ENCODE peak calls at places on chromosomes 16 and 17, in ten cellular contexts. One of them, this sample, is unnamed.

GRCh38 chr16:57998992-57999365 is 1.5 kb downstream of the ZNF319 start:
- DNase-seq in mesendoderm: no peak
- DNase-seq in naive thymus-derived CD4-positive, alpha-beta T cell: no peak
- DNase-seq in A549: no peak
- DNase-seq in GM06990: no peak
- DNase-seq in neuronal stem cell: no peak
- DNase-seq in choroid plexus epithelial cell: no peak
- DNase-seq in tibial artery: no peak
- DNase-seq in psoas muscle: no peak
- DNase-seq in brain microvascular endothelial cell: no peak
- DNase-seq in this sample: no peak

GRCh38 chr17:19384723-19385391 is 2.1 kb downstream of the MFAP4 start:
- DNase-seq in mesendoderm: peak; percentile 53
- DNase-seq in naive thymus-derived CD4-positive, alpha-beta T cell: no peak
- DNase-seq in A549: no peak
- DNase-seq in GM06990: no peak
- DNase-seq in neuronal stem cell: no peak
- DNase-seq in choroid plexus epithelial cell: peak; percentile 96
- DNase-seq in tibial artery: peak; percentile 94
- DNase-seq in psoas muscle: peak; percentile 93
- DNase-seq in brain microvascular endothelial cell: no peak
- DNase-seq in this sample: peak; percentile 77

GRCh38 chr16:77306050-77306616 is 106.9 kb downstream of the SYCE1L start:
- DNase-seq in mesendoderm: no peak
- DNase-seq in naive thymus-derived CD4-positive, alpha-beta T cell: no peak
- DNase-seq in A549: no peak
- DNase-seq in GM06990: no peak
- DNase-seq in neuronal stem cell: no peak
- DNase-seq in choroid plexus epithelial cell: no peak
- DNase-seq in tibial artery: no peak
- DNase-seq in psoas muscle: no peak
- DNase-seq in brain microvascular endothelial cell: no peak
- DNase-seq in this sample: no peak

GRCh38 chr16:66131156-66131807 is 235.2 kb upstream of the CDH5 start:
- DNase-seq in mesendoderm: no peak
- DNase-seq in naive thymus-derived CD4-positive, alpha-beta T cell: no peak
- DNase-seq in A549: no peak
- DNase-seq in GM06990: no peak
- DNase-seq in neuronal stem cell: no peak
- DNase-seq in choroid plexus epithelial cell: peak; percentile 67
- DNase-seq in tibial artery: no peak
- DNase-seq in psoas muscle: no peak
- DNase-seq in brain microvascular endothelial cell: peak; percentile 24
- DNase-seq in this sample: no peak

GRCh38 chr16:85422374-85423185 is 190.5 kb upstream of the GSE1 start:
- DNase-seq in mesendoderm: no peak
- DNase-seq in naive thymus-derived CD4-positive, alpha-beta T cell: no peak
- DNase-seq in A549: peak; percentile 65
- DNase-seq in GM06990: no peak
- DNase-seq in neuronal stem cell: no peak
- DNase-seq in choroid plexus epithelial cell: peak; percentile 36
- DNase-seq in tibial artery: peak; percentile 17
- DNase-seq in psoas muscle: peak; percentile 48
- DNase-seq in brain microvascular endothelial cell: no peak
- DNase-seq in this sample: peak; percentile 86

GRCh38 chr16:86085161-86085611 is 186.2 kb downstream of the IRF8 start:
- DNase-seq in mesendoderm: no peak
- DNase-seq in naive thymus-derived CD4-positive, alpha-beta T cell: no peak
- DNase-seq in A549: no peak
- DNase-seq in GM06990: no peak
- DNase-seq in neuronal stem cell: no peak
- DNase-seq in choroid plexus epithelial cell: no peak
- DNase-seq in tibial artery: no peak
- DNase-seq in psoas muscle: no peak
- DNase-seq in brain microvascular endothelial cell: no peak
- DNase-seq in this sample: peak; percentile 16

GRCh38 chr17:81349397-81350319 is 45.6 kb upstream of the BAHCC1 start:
- DNase-seq in mesendoderm: no peak
- DNase-seq in naive thymus-derived CD4-positive, alpha-beta T cell: no peak
- DNase-seq in A549: no peak
- DNase-seq in GM06990: no peak
- DNase-seq in neuronal stem cell: no peak
- DNase-seq in choroid plexus epithelial cell: no peak
- DNase-seq in tibial artery: no peak
- DNase-seq in psoas muscle: no peak
- DNase-seq in brain microvascular endothelial cell: no peak
- DNase-seq in this sample: no peak

GRCh38 chr17:12693640-12694039 is 27.9 kb downstream of the MYOCD start:
- DNase-seq in mesendoderm: no peak
- DNase-seq in naive thymus-derived CD4-positive, alpha-beta T cell: no peak
- DNase-seq in A549: no peak
- DNase-seq in GM06990: no peak
- DNase-seq in neuronal stem cell: no peak
- DNase-seq in choroid plexus epithelial cell: peak; percentile 13
- DNase-seq in tibial artery: no peak
- DNase-seq in psoas muscle: no peak
- DNase-seq in brain microvascular endothelial cell: peak; percentile 9
- DNase-seq in this sample: no peak

GRCh38 chr17:42459256-42459982 is 741 bp downstream of the ATP6V0A1 start:
- DNase-seq in mesendoderm: peak; percentile 55
- DNase-seq in naive thymus-derived CD4-positive, alpha-beta T cell: peak; percentile 13
- DNase-seq in A549: peak; percentile 74
- DNase-seq in GM06990: no peak
- DNase-seq in neuronal stem cell: no peak
- DNase-seq in choroid plexus epithelial cell: peak; percentile 63
- DNase-seq in tibial artery: peak; percentile 60
- DNase-seq in psoas muscle: peak; percentile 67
- DNase-seq in brain microvascular endothelial cell: peak; percentile 41
- DNase-seq in this sample: peak; percentile 61

GRCh38 chr17:42818379-42818778 is 5.7 kb downstream of the BECN1 start:
- DNase-seq in mesendoderm: no peak
- DNase-seq in naive thymus-derived CD4-positive, alpha-beta T cell: no peak
- DNase-seq in A549: no peak
- DNase-seq in GM06990: no peak
- DNase-seq in neuronal stem cell: no peak
- DNase-seq in choroid plexus epithelial cell: no peak
- DNase-seq in tibial artery: no peak
- DNase-seq in psoas muscle: no peak
- DNase-seq in brain microvascular endothelial cell: no peak
- DNase-seq in this sample: no peak

GRCh38 chr17:57357830-57358426 is 101.6 kb downstream of the MSI2 start:
- DNase-seq in mesendoderm: no peak
- DNase-seq in naive thymus-derived CD4-positive, alpha-beta T cell: no peak
- DNase-seq in A549: no peak
- DNase-seq in GM06990: peak; percentile 67
- DNase-seq in neuronal stem cell: no peak
- DNase-seq in choroid plexus epithelial cell: no peak
- DNase-seq in tibial artery: no peak
- DNase-seq in psoas muscle: no peak
- DNase-seq in brain microvascular endothelial cell: no peak
- DNase-seq in this sample: no peak

GRCh38 chr17:57356153-57356721 is 99.9 kb downstream of the MSI2 start:
- DNase-seq in mesendoderm: no peak
- DNase-seq in naive thymus-derived CD4-positive, alpha-beta T cell: no peak
- DNase-seq in A549: no peak
- DNase-seq in GM06990: peak; percentile 49
- DNase-seq in neuronal stem cell: no peak
- DNase-seq in choroid plexus epithelial cell: no peak
- DNase-seq in tibial artery: no peak
- DNase-seq in psoas muscle: no peak
- DNase-seq in brain microvascular endothelial cell: no peak
- DNase-seq in this sample: no peak

GRCh38 chr17:57355090-57355859 is 99.0 kb downstream of the MSI2 start:
- DNase-seq in mesendoderm: no peak
- DNase-seq in naive thymus-derived CD4-positive, alpha-beta T cell: no peak
- DNase-seq in A549: no peak
- DNase-seq in GM06990: no peak
- DNase-seq in neuronal stem cell: no peak
- DNase-seq in choroid plexus epithelial cell: peak; percentile 58
- DNase-seq in tibial artery: no peak
- DNase-seq in psoas muscle: no peak
- DNase-seq in brain microvascular endothelial cell: no peak
- DNase-seq in this sample: no peak

GRCh38 chr17:57357392-57357784 is 101.1 kb downstream of the MSI2 start:
- DNase-seq in mesendoderm: no peak
- DNase-seq in naive thymus-derived CD4-positive, alpha-beta T cell: no peak
- DNase-seq in A549: no peak
- DNase-seq in GM06990: peak; percentile 64
- DNase-seq in neuronal stem cell: no peak
- DNase-seq in choroid plexus epithelial cell: no peak
- DNase-seq in tibial artery: no peak
- DNase-seq in psoas muscle: peak; percentile 86
- DNase-seq in brain microvascular endothelial cell: no peak
- DNase-seq in this sample: peak; percentile 83

DNA sequence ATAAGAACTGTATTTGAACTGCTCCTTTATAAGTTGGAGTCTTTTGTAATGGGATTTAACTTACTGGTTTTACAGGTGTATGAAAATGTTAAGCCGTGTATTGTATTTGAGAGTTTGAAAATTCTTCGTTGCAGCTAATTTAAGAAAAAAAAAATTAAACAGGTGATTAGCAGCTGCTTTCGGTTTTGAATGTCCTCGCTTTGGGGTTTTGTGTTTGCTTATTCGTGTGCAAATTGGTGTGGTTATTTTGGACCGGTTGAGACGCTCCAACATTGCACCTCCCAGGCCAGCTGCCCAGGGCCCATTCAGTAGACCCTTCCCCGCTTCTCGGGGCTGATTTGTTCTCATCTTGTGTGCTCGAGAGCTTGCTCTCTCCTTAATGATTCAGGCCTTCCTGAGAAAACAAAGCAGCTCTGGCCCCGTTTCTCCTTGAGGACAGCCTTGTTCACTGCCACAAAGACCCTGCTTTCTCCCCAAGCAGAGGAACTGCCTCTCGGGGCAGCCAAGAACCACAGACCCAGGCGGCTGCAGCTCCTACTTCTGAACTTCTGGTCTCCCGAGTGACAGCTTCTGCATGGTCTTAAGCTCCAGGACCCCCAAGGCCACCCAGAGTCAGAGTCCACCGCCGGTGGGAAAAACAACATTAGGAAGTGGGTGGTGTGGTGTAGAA is 100.5 kb downstream of the MSI2 start:
- DNase-seq in mesendoderm: no peak
- DNase-seq in naive thymus-derived CD4-positive, alpha-beta T cell: no peak
- DNase-seq in A549: no peak
- DNase-seq in GM06990: peak; percentile 66
- DNase-seq in neuronal stem cell: peak; percentile 46
- DNase-seq in choroid plexus epithelial cell: peak; percentile 28
- DNase-seq in tibial artery: no peak
- DNase-seq in psoas muscle: no peak
- DNase-seq in brain microvascular endothelial cell: no peak
- DNase-seq in this sample: no peak
- H3K4me3 ChIP-seq in mesendoderm: no peak overlapping the region
- H3K4me3 ChIP-seq in naive thymus-derived CD4-positive, alpha-beta T cell: no peak overlapping the region
- H3K4me3 ChIP-seq in A549: no peak overlapping the region
- H3K4me3 ChIP-seq in GM06990: peak overlapping the region; percentile 40
- H3K4me3 ChIP-seq in neuronal stem cell: no peak overlapping the region
- H3K4me3 ChIP-seq in choroid plexus epithelial cell: peak overlapping the region; percentile 37
- H3K4me3 ChIP-seq in tibial artery: no peak overlapping the region
- H3K4me3 ChIP-seq in psoas muscle: peak overlapping the region; percentile 40
- H3K4me3 ChIP-seq in brain microvascular endothelial cell: peak overlapping the region; percentile 22
- H3K4me3 ChIP-seq in this sample: no peak overlapping the region

GRCh38 chr16:10576390-10577304 is 3.8 kb downstream of the EMP2 start:
- DNase-seq in mesendoderm: peak; percentile 67
- DNase-seq in naive thymus-derived CD4-positive, alpha-beta T cell: no peak
- DNase-seq in A549: no peak
- DNase-seq in GM06990: no peak
- DNase-seq in neuronal stem cell: no peak
- DNase-seq in choroid plexus epithelial cell: no peak
- DNase-seq in tibial artery: no peak
- DNase-seq in psoas muscle: no peak
- DNase-seq in brain microvascular endothelial cell: peak; percentile 8
- DNase-seq in this sample: no peak
- H3K4me3 ChIP-seq in mesendoderm: no peak overlapping the region
- H3K4me3 ChIP-seq in naive thymus-derived CD4-positive, alpha-beta T cell: no peak overlapping the region
- H3K4me3 ChIP-seq in A549: no peak overlapping the region
- H3K4me3 ChIP-seq in GM06990: no peak overlapping the region
- H3K4me3 ChIP-seq in neuronal stem cell: no peak overlapping the region
- H3K4me3 ChIP-seq in choroid plexus epithelial cell: no peak overlapping the region
- H3K4me3 ChIP-seq in tibial artery: peak overlapping the region; percentile 94
- H3K4me3 ChIP-seq in psoas muscle: peak overlapping the region; percentile 18
- H3K4me3 ChIP-seq in brain microvascular endothelial cell: no peak overlapping the region
- H3K4me3 ChIP-seq in this sample: no peak overlapping the region

GRCh38 chr17:82964851-82965341 is 114.5 kb upstream of the METRNL start:
- DNase-seq in mesendoderm: no peak
- DNase-seq in naive thymus-derived CD4-positive, alpha-beta T cell: no peak
- DNase-seq in A549: no peak
- DNase-seq in GM06990: no peak
- DNase-seq in neuronal stem cell: no peak
- DNase-seq in choroid plexus epithelial cell: no peak
- DNase-seq in tibial artery: no peak
- DNase-seq in psoas muscle: peak; percentile 39
- DNase-seq in brain microvascular endothelial cell: no peak
- DNase-seq in this sample: no peak

GRCh38 chr17:82961366-82962162 is 117.8 kb upstream of the METRNL start:
- DNase-seq in mesendoderm: no peak
- DNase-seq in naive thymus-derived CD4-positive, alpha-beta T cell: no peak
- DNase-seq in A549: no peak
- DNase-seq in GM06990: no peak
- DNase-seq in neuronal stem cell: no peak
- DNase-seq in choroid plexus epithelial cell: no peak
- DNase-seq in tibial artery: no peak
- DNase-seq in psoas muscle: peak; percentile 36
- DNase-seq in brain microvascular endothelial cell: no peak
- DNase-seq in this sample: peak; percentile 26

GRCh38 chr17:82962163-82962720 is 117.2 kb upstream of the METRNL start:
- DNase-seq in mesendoderm: no peak
- DNase-seq in naive thymus-derived CD4-positive, alpha-beta T cell: no peak
- DNase-seq in A549: no peak
- DNase-seq in GM06990: no peak
- DNase-seq in neuronal stem cell: no peak
- DNase-seq in choroid plexus epithelial cell: no peak
- DNase-seq in tibial artery: no peak
- DNase-seq in psoas muscle: peak; percentile 46
- DNase-seq in brain microvascular endothelial cell: no peak
- DNase-seq in this sample: peak; percentile 63

GRCh38 chr17:82965371-82965770 is 114.0 kb upstream of the METRNL start:
- DNase-seq in mesendoderm: no peak
- DNase-seq in naive thymus-derived CD4-positive, alpha-beta T cell: no peak
- DNase-seq in A549: no peak
- DNase-seq in GM06990: no peak
- DNase-seq in neuronal stem cell: no peak
- DNase-seq in choroid plexus epithelial cell: no peak
- DNase-seq in tibial artery: no peak
- DNase-seq in psoas muscle: peak; percentile 35
- DNase-seq in brain microvascular endothelial cell: no peak
- DNase-seq in this sample: peak; percentile 23

GRCh38 chr17:82963104-82963950 is 116.1 kb upstream of the METRNL start:
- DNase-seq in mesendoderm: peak; percentile 95
- DNase-seq in naive thymus-derived CD4-positive, alpha-beta T cell: peak; percentile 12
- DNase-seq in A549: peak; percentile 28
- DNase-seq in GM06990: no peak
- DNase-seq in neuronal stem cell: peak; percentile 56
- DNase-seq in choroid plexus epithelial cell: peak; percentile 80
- DNase-seq in tibial artery: peak; percentile 86
- DNase-seq in psoas muscle: peak; percentile 88
- DNase-seq in brain microvascular endothelial cell: peak; percentile 69
- DNase-seq in this sample: peak; percentile 93
- H3K4me3 ChIP-seq in mesendoderm: no peak overlapping the region
- H3K4me3 ChIP-seq in naive thymus-derived CD4-positive, alpha-beta T cell: no peak overlapping the region
- H3K4me3 ChIP-seq in A549: no peak overlapping the region
- H3K4me3 ChIP-seq in GM06990: no peak overlapping the region
- H3K4me3 ChIP-seq in neuronal stem cell: peak overlapping the region; percentile 65
- H3K4me3 ChIP-seq in choroid plexus epithelial cell: peak overlapping the region; percentile 49
- H3K4me3 ChIP-seq in tibial artery: peak overlapping the region; percentile 1
- H3K4me3 ChIP-seq in psoas muscle: peak overlapping the region; percentile 20
- H3K4me3 ChIP-seq in brain microvascular endothelial cell: peak overlapping the region; percentile 31
- H3K4me3 ChIP-seq in this sample: peak overlapping the region; percentile 9

GRCh38 chr17:30237296-30238002 is 2.0 kb upstream of the SLC6A4 start:
- DNase-seq in mesendoderm: no peak
- DNase-seq in naive thymus-derived CD4-positive, alpha-beta T cell: no peak
- DNase-seq in A549: no peak
- DNase-seq in GM06990: no peak
- DNase-seq in neuronal stem cell: no peak
- DNase-seq in choroid plexus epithelial cell: no peak
- DNase-seq in tibial artery: no peak
- DNase-seq in psoas muscle: no peak
- DNase-seq in brain microvascular endothelial cell: no peak
- DNase-seq in this sample: no peak
- H3K4me3 ChIP-seq in mesendoderm: no peak overlapping the region
- H3K4me3 ChIP-seq in naive thymus-derived CD4-positive, alpha-beta T cell: no peak overlapping the region
- H3K4me3 ChIP-seq in A549: no peak overlapping the region
- H3K4me3 ChIP-seq in GM06990: no peak overlapping the region
- H3K4me3 ChIP-seq in neuronal stem cell: no peak overlapping the region
- H3K4me3 ChIP-seq in choroid plexus epithelial cell: no peak overlapping the region
- H3K4me3 ChIP-seq in tibial artery: no peak overlapping the region
- H3K4me3 ChIP-seq in psoas muscle: no peak overlapping the region
- H3K4me3 ChIP-seq in brain microvascular endothelial cell: no peak overlapping the region
- H3K4me3 ChIP-seq in this sample: peak overlapping the region; percentile 13